ENCODE peak calls at places on chromosomes 1 and 21, in five cellular contexts. One of them, this sample, is unnamed.

GRCh38 chr1:58949551-58950220 is 165.8 kb upstream of the JUN start:
- DNase-seq in AG04450: no peak
- DNase-seq in activated CD8-positive, alpha-beta T cell treated with anti-CD3 and anti-CD28 coated beads for 36 hours: no peak
- DNase-seq in uterus: no peak
- DNase-seq in GM13976: no peak
- DNase-seq in this sample: no peak

GRCh38 chr1:4585216-4585615 is 69.2 kb upstream of the AJAP1 start:
- DNase-seq in activated CD8-positive, alpha-beta T cell treated with anti-CD3 and anti-CD28 coated beads for 36 hours: peak; percentile 61
- DNase-seq in AG04450: no peak
- DNase-seq in GM13976: peak; percentile 63
- DNase-seq in uterus: no peak
- DNase-seq in this sample: no peak

GRCh38 chr1:204149107-204149506 is 2.7 kb downstream of the ETNK2 start:
- DNase-seq in GM13976: no peak
- DNase-seq in uterus: no peak
- DNase-seq in activated CD8-positive, alpha-beta T cell treated with anti-CD3 and anti-CD28 coated beads for 36 hours: no peak
- DNase-seq in AG04450: no peak
- DNase-seq in this sample: no peak

GRCh38 chr1:58919986-58920376 is 136.1 kb upstream of the JUN start:
- DNase-seq in GM13976: no peak
- DNase-seq in uterus: no peak
- DNase-seq in activated CD8-positive, alpha-beta T cell treated with anti-CD3 and anti-CD28 coated beads for 36 hours: no peak
- DNase-seq in AG04450: no peak
- DNase-seq in this sample: no peak

GRCh38 chr1:234997201-234998173 is 131.2 kb downstream of the TOMM20 start:
- DNase-seq in activated CD8-positive, alpha-beta T cell treated with anti-CD3 and anti-CD28 coated beads for 36 hours: no peak
- DNase-seq in uterus: peak; percentile 96
- DNase-seq in AG04450: peak; percentile 93
- DNase-seq in GM13976: no peak
- DNase-seq in this sample: peak; percentile 99

GRCh38 chr1:93845554-93846150 is 33.4 kb downstream of the DNTTIP2 start:
- DNase-seq in uterus: no peak
- DNase-seq in AG04450: peak; percentile 86
- DNase-seq in activated CD8-positive, alpha-beta T cell treated with anti-CD3 and anti-CD28 coated beads for 36 hours: peak; percentile 61
- DNase-seq in GM13976: peak; percentile 18
- DNase-seq in this sample: no peak

GRCh38 chr1:152436593-152437338 is 22.7 kb upstream of the CRNN start:
- DNase-seq in GM13976: no peak
- DNase-seq in uterus: no peak
- DNase-seq in activated CD8-positive, alpha-beta T cell treated with anti-CD3 and anti-CD28 coated beads for 36 hours: no peak
- DNase-seq in AG04450: no peak
- DNase-seq in this sample: no peak

GRCh38 chr1:200090252-200091159 is 63.0 kb downstream of the NR5A2 start:
- DNase-seq in activated CD8-positive, alpha-beta T cell treated with anti-CD3 and anti-CD28 coated beads for 36 hours: no peak
- DNase-seq in AG04450: no peak
- DNase-seq in GM13976: no peak
- DNase-seq in uterus: no peak
- DNase-seq in this sample: no peak

GRCh38 chr21:32381571-32381970 is 11.2 kb downstream of the URB1 start:
- DNase-seq in activated CD8-positive, alpha-beta T cell treated with anti-CD3 and anti-CD28 coated beads for 36 hours: no peak
- DNase-seq in uterus: no peak
- DNase-seq in GM13976: no peak
- DNase-seq in AG04450: no peak
- DNase-seq in this sample: no peak

GRCh38 chr1:228087771-228088251 is 5.3 kb downstream of the ARF1 start:
- DNase-seq in AG04450: no peak
- DNase-seq in GM13976: no peak
- DNase-seq in activated CD8-positive, alpha-beta T cell treated with anti-CD3 and anti-CD28 coated beads for 36 hours: peak; percentile 48
- DNase-seq in uterus: no peak
- DNase-seq in this sample: no peak

DNA sequence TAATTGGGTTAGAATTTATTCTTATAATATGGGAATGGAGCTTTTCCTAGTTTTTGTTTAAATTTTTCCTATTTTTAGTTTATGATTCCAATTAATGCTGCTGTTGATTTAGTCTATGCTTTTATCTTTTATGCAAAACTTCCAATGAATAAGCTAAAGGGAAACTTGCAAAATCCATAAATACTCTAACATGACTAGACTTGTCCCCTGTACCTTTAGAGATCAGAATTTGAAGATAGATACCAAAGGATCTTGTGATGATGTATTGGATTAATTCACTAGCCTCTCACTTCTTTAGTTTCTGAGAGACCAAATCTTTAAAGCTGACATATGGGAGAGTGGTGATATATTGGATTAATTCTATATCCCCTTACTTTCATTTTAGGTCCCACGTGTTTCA is 306.6 kb upstream of the PRMT6 start:
- DNase-seq in GM13976: no peak
- DNase-seq in AG04450: no peak
- DNase-seq in activated CD8-positive, alpha-beta T cell treated with anti-CD3 and anti-CD28 coated beads for 36 hours: no peak
- DNase-seq in uterus: no peak
- DNase-seq in this sample: no peak
- TF ChIP-seq CTCF in GM13976: no peak
- TF ChIP-seq CTCF in AG04450: no peak
- TF ChIP-seq CTCF in activated CD8-positive, alpha-beta T cell treated with anti-CD3 and anti-CD28 coated beads for 36 hours: no peak
- TF ChIP-seq CTCF in uterus: no peak
- TF ChIP-seq CTCF in this sample: no peak

GRCh38 chr1:61851235-61851634 is 109.0 kb downstream of the PATJ start:
- DNase-seq in GM13976: no peak
- DNase-seq in uterus: no peak
- DNase-seq in activated CD8-positive, alpha-beta T cell treated with anti-CD3 and anti-CD28 coated beads for 36 hours: no peak
- DNase-seq in AG04450: no peak
- DNase-seq in this sample: no peak

GRCh38 chr1:61851849-61852692 is 109.8 kb downstream of the PATJ start:
- DNase-seq in GM13976: peak; percentile 19
- DNase-seq in AG04450: peak; percentile 58
- DNase-seq in uterus: no peak
- DNase-seq in activated CD8-positive, alpha-beta T cell treated with anti-CD3 and anti-CD28 coated beads for 36 hours: peak; percentile 12
- DNase-seq in this sample: no peak

GRCh38 chr1:61852693-61853060 is 110.4 kb downstream of the PATJ start:
- DNase-seq in activated CD8-positive, alpha-beta T cell treated with anti-CD3 and anti-CD28 coated beads for 36 hours: no peak
- DNase-seq in AG04450: no peak
- DNase-seq in uterus: no peak
- DNase-seq in GM13976: no peak
- DNase-seq in this sample: no peak

GRCh38 chr1:61853545-61853944 is 111.3 kb downstream of the PATJ start:
- DNase-seq in uterus: no peak
- DNase-seq in GM13976: no peak
- DNase-seq in AG04450: no peak
- DNase-seq in activated CD8-positive, alpha-beta T cell treated with anti-CD3 and anti-CD28 coated beads for 36 hours: no peak
- DNase-seq in this sample: no peak
- TF ChIP-seq CTCF in uterus: no peak
- TF ChIP-seq CTCF in GM13976: no peak
- TF ChIP-seq CTCF in AG04450: peak; percentile 45
- TF ChIP-seq CTCF in activated CD8-positive, alpha-beta T cell treated with anti-CD3 and anti-CD28 coated beads for 36 hours: no peak
- TF ChIP-seq CTCF in this sample: no peak

GRCh38 chr1:16617101-16617727 is 3.9 kb upstream of the NBPF1 start:
- DNase-seq in activated CD8-positive, alpha-beta T cell treated with anti-CD3 and anti-CD28 coated beads for 36 hours: no peak
- DNase-seq in GM13976: peak; percentile 49
- DNase-seq in AG04450: no peak
- DNase-seq in uterus: peak; percentile 17
- DNase-seq in this sample: no peak

GRCh38 chr1:16625497-16626408 is 12.4 kb upstream of the NBPF1 start:
- DNase-seq in GM13976: peak; percentile 60
- DNase-seq in activated CD8-positive, alpha-beta T cell treated with anti-CD3 and anti-CD28 coated beads for 36 hours: peak; percentile 5
- DNase-seq in uterus: peak; percentile 22
- DNase-seq in AG04450: no peak
- DNase-seq in this sample: peak; percentile 23

GRCh38 chr1:16617778-16618580 is 4.6 kb upstream of the NBPF1 start:
- DNase-seq in GM13976: peak; percentile 50
- DNase-seq in AG04450: no peak
- DNase-seq in uterus: no peak
- DNase-seq in activated CD8-positive, alpha-beta T cell treated with anti-CD3 and anti-CD28 coated beads for 36 hours: no peak
- DNase-seq in this sample: no peak

GRCh38 chr1:16618719-16619118 is 5.4 kb upstream of the NBPF1 start:
- DNase-seq in GM13976: peak; percentile 53
- DNase-seq in activated CD8-positive, alpha-beta T cell treated with anti-CD3 and anti-CD28 coated beads for 36 hours: no peak
- DNase-seq in uterus: peak; percentile 19
- DNase-seq in AG04450: no peak
- DNase-seq in this sample: peak; percentile 24

GRCh38 chr1:16621300-16621658 is 7.9 kb upstream of the NBPF1 start:
- DNase-seq in uterus: no peak
- DNase-seq in AG04450: no peak
- DNase-seq in GM13976: no peak
- DNase-seq in activated CD8-positive, alpha-beta T cell treated with anti-CD3 and anti-CD28 coated beads for 36 hours: no peak
- DNase-seq in this sample: peak; percentile 22
- TF ChIP-seq CTCF in uterus: no peak
- TF ChIP-seq CTCF in AG04450: no peak
- TF ChIP-seq CTCF in GM13976: no peak
- TF ChIP-seq CTCF in activated CD8-positive, alpha-beta T cell treated with anti-CD3 and anti-CD28 coated beads for 36 hours: peak; percentile 17
- TF ChIP-seq CTCF in this sample: no peak

DNA sequence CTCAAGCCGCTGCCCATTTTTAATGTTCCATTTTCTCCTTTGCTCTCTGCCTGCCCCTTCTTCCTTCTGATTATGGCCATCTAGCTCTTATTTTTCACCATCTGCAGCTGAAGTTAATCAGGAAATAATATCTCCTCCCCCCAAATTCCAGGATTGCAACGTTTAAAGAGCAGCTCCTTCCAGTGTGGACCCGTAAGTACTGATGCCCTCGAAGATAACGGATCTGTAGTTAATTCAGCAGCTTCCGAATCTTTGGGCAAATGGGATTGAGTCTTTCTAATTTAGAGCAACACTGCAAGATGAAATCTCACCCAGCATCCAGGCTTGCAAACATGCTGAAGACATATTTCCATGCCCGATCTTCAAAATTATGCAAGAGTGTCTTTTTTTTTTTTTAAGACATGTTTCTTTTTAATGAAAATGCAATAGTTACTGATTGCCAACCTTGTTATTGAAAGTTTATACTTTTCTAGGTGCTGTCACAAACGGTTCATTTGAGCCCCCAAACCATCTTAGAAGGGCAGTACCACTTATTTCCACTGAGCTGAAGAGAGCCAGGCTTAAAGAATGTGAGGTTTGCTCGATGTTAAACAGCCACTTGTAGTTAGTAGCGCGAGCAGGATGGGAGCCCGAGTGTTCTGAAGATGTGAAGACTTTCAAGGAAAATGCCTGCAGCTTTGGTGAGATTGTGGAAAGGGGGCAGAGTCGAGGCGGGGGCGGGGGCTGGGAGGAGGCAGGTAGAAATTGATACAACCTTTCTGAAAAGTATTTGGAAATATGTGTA is 10.9 kb upstream of the RCAN3 start:
- DNase-seq in uterus: no peak
- DNase-seq in activated CD8-positive, alpha-beta T cell treated with anti-CD3 and anti-CD28 coated beads for 36 hours: no peak
- DNase-seq in GM13976: no peak
- DNase-seq in AG04450: no peak
- DNase-seq in this sample: no peak
- TF ChIP-seq CTCF in uterus: no peak
- TF ChIP-seq CTCF in activated CD8-positive, alpha-beta T cell treated with anti-CD3 and anti-CD28 coated beads for 36 hours: peak; percentile 31
- TF ChIP-seq CTCF in GM13976: no peak
- TF ChIP-seq CTCF in AG04450: peak; percentile 4
- TF ChIP-seq CTCF in this sample: no peak

GRCh38 chr21:30839304-30839703 is 9.7 kb upstream of the KRTAP7-1 start:
- DNase-seq in activated CD8-positive, alpha-beta T cell treated with anti-CD3 and anti-CD28 coated beads for 36 hours: peak; percentile 62
- DNase-seq in AG04450: no peak
- DNase-seq in uterus: no peak
- DNase-seq in GM13976: no peak
- DNase-seq in this sample: no peak
- TF ChIP-seq CTCF in activated CD8-positive, alpha-beta T cell treated with anti-CD3 and anti-CD28 coated beads for 36 hours: peak; percentile 61
- TF ChIP-seq CTCF in AG04450: no peak
- TF ChIP-seq CTCF in uterus: no peak
- TF ChIP-seq CTCF in GM13976: no peak
- TF ChIP-seq CTCF in this sample: no peak

GRCh38 chr1:230187290-230187689 is 120.3 kb downstream of the GALNT2 start:
- DNase-seq in GM13976: no peak
- DNase-seq in activated CD8-positive, alpha-beta T cell treated with anti-CD3 and anti-CD28 coated beads for 36 hours: no peak
- DNase-seq in AG04450: no peak
- DNase-seq in uterus: no peak
- DNase-seq in this sample: no peak

GRCh38 chr1:230191839-230192238 is 124.8 kb downstream of the GALNT2 start:
- DNase-seq in uterus: no peak
- DNase-seq in GM13976: no peak
- DNase-seq in AG04450: no peak
- DNase-seq in activated CD8-positive, alpha-beta T cell treated with anti-CD3 and anti-CD28 coated beads for 36 hours: no peak
- DNase-seq in this sample: no peak

GRCh38 chr1:230188826-230189225 is 121.8 kb downstream of the GALNT2 start:
- DNase-seq in GM13976: no peak
- DNase-seq in uterus: no peak
- DNase-seq in AG04450: no peak
- DNase-seq in activated CD8-positive, alpha-beta T cell treated with anti-CD3 and anti-CD28 coated beads for 36 hours: no peak
- DNase-seq in this sample: no peak

GRCh38 chr1:230191079-230191478 is 124.0 kb downstream of the GALNT2 start:
- DNase-seq in GM13976: no peak
- DNase-seq in activated CD8-positive, alpha-beta T cell treated with anti-CD3 and anti-CD28 coated beads for 36 hours: no peak
- DNase-seq in AG04450: no peak
- DNase-seq in uterus: peak; percentile 44
- DNase-seq in this sample: no peak

GRCh38 chr1:230189276-230190183 is 122.5 kb downstream of the GALNT2 start:
- DNase-seq in GM13976: no peak
- DNase-seq in AG04450: no peak
- DNase-seq in uterus: no peak
- DNase-seq in activated CD8-positive, alpha-beta T cell treated with anti-CD3 and anti-CD28 coated beads for 36 hours: no peak
- DNase-seq in this sample: no peak
- TF ChIP-seq CTCF in GM13976: no peak
- TF ChIP-seq CTCF in AG04450: no peak
- TF ChIP-seq CTCF in uterus: no peak
- TF ChIP-seq CTCF in activated CD8-positive, alpha-beta T cell treated with anti-CD3 and anti-CD28 coated beads for 36 hours: no peak
- TF ChIP-seq CTCF in this sample: no peak

GRCh38 chr1:3387401-3387800 is 67.1 kb upstream of the ARHGEF16 start:
- DNase-seq in GM13976: no peak
- DNase-seq in AG04450: no peak
- DNase-seq in activated CD8-positive, alpha-beta T cell treated with anti-CD3 and anti-CD28 coated beads for 36 hours: no peak
- DNase-seq in uterus: no peak
- DNase-seq in this sample: no peak
- TF ChIP-seq CTCF in GM13976: no peak
- TF ChIP-seq CTCF in AG04450: no peak
- TF ChIP-seq CTCF in activated CD8-positive, alpha-beta T cell treated with anti-CD3 and anti-CD28 coated beads for 36 hours: no peak
- TF ChIP-seq CTCF in uterus: no peak
- TF ChIP-seq CTCF in this sample: no peak

GRCh38 chr1:46530791-46531409 is 20.5 kb downstream of the KNCN start:
- DNase-seq in uterus: no peak
- DNase-seq in AG04450: no peak
- DNase-seq in activated CD8-positive, alpha-beta T cell treated with anti-CD3 and anti-CD28 coated beads for 36 hours: no peak
- DNase-seq in GM13976: no peak
- DNase-seq in this sample: no peak
- TF ChIP-seq CTCF in uterus: no peak
- TF ChIP-seq CTCF in AG04450: peak; percentile 39
- TF ChIP-seq CTCF in activated CD8-positive, alpha-beta T cell treated with anti-CD3 and anti-CD28 coated beads for 36 hours: no peak
- TF ChIP-seq CTCF in GM13976: no peak
- TF ChIP-seq CTCF in this sample: no peak

GRCh38 chr1:33012165-33012564 is 24.5 kb downstream of the AK2 start:
- DNase-seq in activated CD8-positive, alpha-beta T cell treated with anti-CD3 and anti-CD28 coated beads for 36 hours: no peak
- DNase-seq in AG04450: no peak
- DNase-seq in uterus: no peak
- DNase-seq in GM13976: no peak
- DNase-seq in this sample: no peak

GRCh38 chr1:33013791-33014190 is 22.9 kb downstream of the AK2 start:
- DNase-seq in uterus: no peak
- DNase-seq in AG04450: no peak
- DNase-seq in activated CD8-positive, alpha-beta T cell treated with anti-CD3 and anti-CD28 coated beads for 36 hours: no peak
- DNase-seq in GM13976: no peak
- DNase-seq in this sample: no peak

GRCh38 chr1:33008051-33008914 is 28.4 kb downstream of the AK2 start:
- DNase-seq in GM13976: no peak
- DNase-seq in activated CD8-positive, alpha-beta T cell treated with anti-CD3 and anti-CD28 coated beads for 36 hours: no peak
- DNase-seq in AG04450: no peak
- DNase-seq in uterus: no peak
- DNase-seq in this sample: no peak

GRCh38 chr1:33009561-33009960 is 27.1 kb downstream of the AK2 start:
- DNase-seq in activated CD8-positive, alpha-beta T cell treated with anti-CD3 and anti-CD28 coated beads for 36 hours: no peak
- DNase-seq in AG04450: no peak
- DNase-seq in uterus: no peak
- DNase-seq in GM13976: no peak
- DNase-seq in this sample: no peak

GRCh38 chr1:33010946-33011731 is 25.5 kb downstream of the AK2 start:
- DNase-seq in GM13976: no peak
- DNase-seq in uterus: peak; percentile 28
- DNase-seq in activated CD8-positive, alpha-beta T cell treated with anti-CD3 and anti-CD28 coated beads for 36 hours: no peak
- DNase-seq in AG04450: no peak
- DNase-seq in this sample: no peak
- TF ChIP-seq CTCF in GM13976: no peak
- TF ChIP-seq CTCF in uterus: no peak
- TF ChIP-seq CTCF in activated CD8-positive, alpha-beta T cell treated with anti-CD3 and anti-CD28 coated beads for 36 hours: no peak
- TF ChIP-seq CTCF in AG04450: no peak
- TF ChIP-seq CTCF in this sample: no peak